ENCODE peak calls at places on chromosomes 7 and 10, in seven cellular contexts. H, U, Q, G, Z, O and V are unnamed samples. For H3K4me1, the result is how much of the 10 kb centered on the place peaks cover.

GRCh38 chr7:20359397-20359963 is 28.8 kb downstream of the ITGB8 start:
- DNase-seq in H (no peak), U (no peak), Q (no peak), G (no peak), Z (no peak), O (no peak), V (no peak)

GRCh38 chr10:1552415-1552814 is 184.9 kb downstream of the ADARB2 start:
- DNase-seq in H (no peak), U (no peak), Q (no peak), G (no peak), Z (peak), O (no peak), V (no peak)

GRCh38 chr10:30528427-30528782 is 94.4 kb downstream of the MAP3K8 start:
- DNase-seq in H (no peak), U (no peak), Q (no peak), G (no peak), Z (no peak), O (no peak), V (no peak)

GRCh38 chr7:95396136-95397032 is at the start of gene PON3:
- DNase-seq in H (peak), U (peak), Q (peak), G (peak), Z (peak), O (no peak), V (peak)

GRCh38 chr7:151442776-151443496 is 3.0 kb upstream of the CRYGN start:
- DNase-seq in H (peak), U (no peak), Q (no peak), G (no peak), Z (peak), O (no peak), V (no peak)

GRCh38 chr10:17504547-17505245 is 50.3 kb upstream of the ST8SIA6 start:
- DNase-seq in H (no peak), U (no peak), Q (no peak), G (no peak), Z (no peak), O (no peak), V (no peak)

GRCh38 chr7:149817301-149817771 is 20.8 kb upstream of the ZNF862 start:
- DNase-seq in H (no peak), U (no peak), Q (no peak), G (no peak), Z (peak), O (peak), V (no peak)

GRCh38 chr7:138204285-138204988 is 128.2 kb downstream of the AKR1D1 start:
- DNase-seq in H (no peak), U (no peak), Q (no peak), G (peak), Z (no peak), O (peak), V (no peak)

GRCh38 chr7:11726251-11727155 is 105.5 kb downstream of the THSD7A start:
- DNase-seq in H (no peak), U (no peak), Q (no peak), G (no peak), Z (no peak), O (peak), V (no peak)

GRCh38 chr10:90087197-90088007 is 386.0 kb downstream of the KIF20B start:
- DNase-seq in H (no peak), U (no peak), Q (no peak), G (no peak), Z (no peak), O (no peak), V (no peak)

GRCh38 chr10:33132626-33133025 is 174.6 kb upstream of the ITGB1 start:
- DNase-seq in H (no peak), U (peak), Q (no peak), G (no peak), Z (no peak), O (no peak), V (no peak)

GRCh38 chr7:113083132-113083833 is 3.3 kb downstream of the GPR85 start:
- DNase-seq in H (no peak), U (peak), Q (no peak), G (no peak), Z (no peak), O (no peak), V (no peak)

GRCh38 chr7:100826546-100827329 is 585 bp downstream of the EPHB4 start:
- DNase-seq in H (no peak), U (peak), Q (peak), G (peak), Z (no peak), O (no peak), V (no peak)

DNA sequence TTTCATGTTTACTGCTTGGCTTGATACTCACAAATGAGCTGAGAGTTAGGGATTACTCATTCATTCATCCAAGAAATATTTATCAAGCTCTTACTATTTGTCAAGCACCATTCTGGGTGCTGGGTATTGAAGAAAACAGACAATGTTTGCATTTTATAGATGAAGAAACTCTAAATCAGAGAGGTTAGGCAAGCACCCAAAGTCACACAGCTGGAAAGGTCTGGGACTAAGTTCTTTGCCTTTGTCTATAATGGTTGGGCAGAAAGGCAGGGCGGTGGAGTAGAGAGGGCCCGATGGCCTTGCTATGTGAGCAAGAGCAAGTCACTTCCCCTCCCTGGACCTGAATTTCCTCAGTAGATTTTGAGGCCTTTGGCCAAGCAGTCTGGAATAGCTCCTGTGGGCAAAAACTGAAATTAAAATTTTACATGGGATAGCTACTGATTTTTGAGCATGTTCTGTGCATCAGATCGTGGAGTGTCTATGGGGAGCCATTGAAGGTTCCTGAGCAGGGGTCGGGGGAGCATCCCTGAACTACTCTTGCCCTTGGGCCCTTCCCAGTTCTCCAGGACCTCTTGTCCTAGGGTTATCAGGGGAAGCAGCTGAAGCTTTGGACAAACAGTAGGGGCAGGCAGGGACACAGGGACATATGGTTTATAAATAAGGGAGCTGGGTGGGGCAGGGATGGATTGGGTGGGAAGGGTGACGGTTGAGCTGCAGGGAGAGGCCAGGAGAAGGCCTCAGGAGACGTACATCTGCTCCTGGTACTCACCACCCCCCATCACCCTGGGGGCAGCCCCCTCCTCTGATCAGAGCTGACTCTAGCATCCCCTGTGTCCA is 23.3 kb downstream of the AQP1 start:
- DNase-seq in H (no peak), U (no peak), Q (no peak), G (no peak), Z (peak), O (peak), V (no peak)
- H3K27ac ChIP-seq in H (no peak), U (no peak), Q (no peak), G (no peak), Z (no peak), O (no peak), V (no peak)

GRCh38 chr7:128103498-128104108 is 72.4 kb upstream of the LRRC4 start:
- DNase-seq in H (no peak), U (peak), Q (no peak), G (peak), Z (peak), O (peak), V (no peak)

GRCh38 chr7:128106840-128107239 is 75.6 kb upstream of the LRRC4 start:
- DNase-seq in H (no peak), U (no peak), Q (no peak), G (no peak), Z (peak), O (no peak), V (no peak)

GRCh38 chr7:128108129-128108528 is 76.9 kb upstream of the LRRC4 start:
- DNase-seq in H (no peak), U (no peak), Q (no peak), G (no peak), Z (peak), O (peak), V (peak)

GRCh38 chr7:128104109-128104742 is 73.0 kb upstream of the LRRC4 start:
- DNase-seq in H (no peak), U (peak), Q (no peak), G (no peak), Z (peak), O (peak), V (no peak)

GRCh38 chr7:128105228-128106022 is 74.2 kb upstream of the LRRC4 start:
- DNase-seq in H (no peak), U (no peak), Q (no peak), G (no peak), Z (peak), O (no peak), V (no peak)
- TF ChIP-seq POLR2AphosphoS5 in H (no peak), U (no peak), Q (no peak), G (no peak), Z (no peak), O (no peak), V (no peak)

DNA sequence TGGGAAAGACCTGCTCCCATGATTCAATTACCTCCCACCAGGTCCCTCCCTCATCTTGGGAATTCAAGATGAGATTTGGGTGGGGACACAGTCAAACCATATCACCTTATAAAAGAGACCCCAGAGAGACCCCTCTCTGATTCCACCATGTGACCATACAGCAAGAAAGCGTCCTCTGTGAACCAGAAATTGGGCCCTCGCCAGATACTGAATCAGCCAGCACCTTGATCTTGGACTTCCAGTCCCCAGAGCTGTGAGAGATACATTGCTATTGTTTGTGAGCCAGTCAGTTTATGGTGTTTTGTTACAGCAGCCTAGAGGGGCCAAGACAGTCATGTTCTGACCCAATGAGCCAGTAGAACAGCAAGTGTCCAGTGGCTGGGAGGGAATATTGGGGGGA is 232.6 kb downstream of the PAXIP1 start:
- DNase-seq in H (no peak), U (no peak), Q (no peak), G (no peak), Z (no peak), O (no peak), V (no peak)
- H3K4me1 ChIP-seq in H (under half), U (under half), Q (under half), G (under half), Z (under half), O (under half), V (under half)

GRCh38 chr7:128020161-128020560 is 11.1 kb downstream of the LRRC4 start:
- DNase-seq in H (no peak), U (peak), Q (peak), G (no peak), Z (no peak), O (peak), V (no peak)
- H3K27ac ChIP-seq in H (no peak), U (peak), Q (no peak), G (no peak), Z (no peak), O (no peak), V (no peak)

DNA sequence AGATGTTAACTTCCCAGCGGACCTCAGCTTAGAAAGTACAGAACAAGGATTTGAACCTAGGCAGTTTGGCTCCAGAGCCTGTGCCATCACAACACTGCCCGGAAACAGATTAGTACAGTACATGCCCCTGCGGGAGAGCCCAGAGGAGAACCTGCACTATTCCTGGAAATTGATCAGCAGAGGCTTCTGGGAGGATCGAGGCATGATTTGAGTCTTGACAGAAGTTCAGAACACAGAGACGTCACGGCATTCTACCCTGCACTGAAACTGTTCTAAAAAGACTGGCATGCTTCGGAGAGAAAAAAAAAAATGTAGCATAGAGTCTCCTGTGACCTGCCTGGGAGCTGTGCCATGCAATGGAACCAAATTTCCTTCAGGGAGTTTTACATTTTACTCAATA is 9.2 kb upstream of the IL6 start:
- DNase-seq in H (no peak), U (no peak), Q (no peak), G (no peak), Z (no peak), O (no peak), V (no peak)
- TF ChIP-seq POLR2AphosphoS5 in H (no peak), U (no peak), Q (no peak), G (no peak), Z (no peak), O (no peak), V (no peak)

GRCh38 chr10:22433875-22434274 is 88.6 kb downstream of the SPAG6 start:
- DNase-seq in H (no peak), U (peak), Q (no peak), G (peak), Z (no peak), O (no peak), V (no peak)
- H3K4me1 ChIP-seq in H (under half), U (under half), Q (under half), G (under half), Z (under half), O (under half), V (under half)

DNA sequence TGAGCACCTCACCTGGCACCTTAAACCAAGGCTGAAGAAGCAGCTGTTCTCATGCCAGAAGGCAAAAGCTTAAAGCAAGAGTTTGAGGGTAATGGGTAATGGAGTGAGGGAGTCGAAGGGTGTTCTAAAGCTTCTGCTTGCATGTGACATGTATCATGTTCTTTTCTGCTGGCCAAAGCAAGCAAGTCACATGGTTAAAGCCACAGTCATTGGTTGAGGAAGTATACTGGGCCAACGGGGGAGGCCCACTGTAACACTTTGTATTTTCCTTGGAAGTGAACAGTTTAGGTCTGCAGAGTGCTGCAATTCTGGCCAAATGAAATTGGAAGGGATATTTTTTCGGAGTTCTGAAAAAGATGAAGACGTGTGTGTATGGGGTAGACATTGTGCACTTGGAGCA is 75.7 kb downstream of the REEP3 start:
- DNase-seq in H (no peak), U (no peak), Q (no peak), G (no peak), Z (no peak), O (no peak), V (no peak)
- H3K27ac ChIP-seq in H (no peak), U (peak), Q (no peak), G (no peak), Z (no peak), O (no peak), V (no peak)